ENCODE peak calls at places on chromosome 11, in nine cellular contexts. P, U, H, Y, S, M, E, K and D are unnamed samples.

GRCh38 chr11:45252134-45252856 is 33.8 kb downstream of the SYT13 start:
- DNase-seq in P (peak), U (peak), H (no peak), Y (peak), S (no peak), M (no peak), E (peak), K (no peak), D (peak)

GRCh38 chr11:43987384-43988039 is 45.1 kb downstream of the C11orf96 start:
- DNase-seq in P (peak), U (no peak), H (no peak), Y (peak), S (no peak), M (peak), E (no peak), K (peak), D (no peak)

GRCh38 chr11:118851970-118852369 is 31.7 kb upstream of the CXCR5 start:
- DNase-seq in P (no peak), U (peak), H (no peak), Y (no peak), S (no peak), M (no peak), E (no peak), K (no peak), D (no peak)

GRCh38 chr11:96055706-96056387 is 131.9 kb upstream of the MTMR2 start:
- DNase-seq in P (peak), U (no peak), H (peak), Y (no peak), S (no peak), M (peak), E (peak), K (peak), D (peak)

GRCh38 chr11:12674936-12675696 is 895 bp downstream of the TEAD1 start:
- DNase-seq in P (peak), U (peak), H (no peak), Y (peak), S (no peak), M (no peak), E (no peak), K (no peak), D (no peak)

GRCh38 chr11:72511393-72512047 is 77.2 kb upstream of the CLPB start:
- DNase-seq in P (peak), U (no peak), H (no peak), Y (no peak), S (no peak), M (peak), E (no peak), K (peak), D (no peak)

GRCh38 chr11:45180158-45180887 is 33.9 kb downstream of the PRDM11 start:
- DNase-seq in P (peak), U (peak), H (no peak), Y (peak), S (no peak), M (peak), E (peak), K (peak), D (peak)

GRCh38 chr11:108592591-108593213 is 866 bp downstream of the EXPH5 start:
- DNase-seq in P (peak), U (peak), H (no peak), Y (peak), S (no peak), M (no peak), E (no peak), K (peak), D (peak)

GRCh38 chr11:64245797-64246623 is 733 bp downstream of the PPP1R14B start:
- DNase-seq in P (peak), U (peak), H (no peak), Y (peak), S (no peak), M (peak), E (peak), K (peak), D (peak)

GRCh38 chr11:92130432-92130831 is 94.2 kb upstream of the FAT3 start:
- DNase-seq in P (peak), U (no peak), H (no peak), Y (no peak), S (no peak), M (peak), E (no peak), K (peak), D (no peak)

GRCh38 chr11:66639066-66639813 is 737 bp downstream of the RBM4 start:
- DNase-seq in P (peak), U (peak), H (no peak), Y (no peak), S (no peak), M (no peak), E (peak), K (peak), D (peak)

GRCh38 chr11:113104390-113105251 is 143.4 kb downstream of the NCAM1 start:
- DNase-seq in P (no peak), U (no peak), H (no peak), Y (no peak), S (peak), M (no peak), E (no peak), K (no peak), D (no peak)

GRCh38 chr11:7251836-7252682 is at the start of gene SYT9:
- DNase-seq in P (peak), U (peak), H (no peak), Y (no peak), S (no peak), M (no peak), E (no peak), K (peak), D (peak)

GRCh38 chr11:68436162-68436888 is 24.2 kb upstream of the PPP6R3 start:
- DNase-seq in P (no peak), U (no peak), H (no peak), Y (no peak), S (no peak), M (no peak), E (no peak), K (no peak), D (no peak)